ENCODE peak calls at places on chromosomes 13 and 19, in seven cellular contexts. H is naive thymus-derived CD4-positive, alpha-beta T cell; A is neuronal stem cell; J is HCT116; M is CD4-positive, CD25-positive, alpha-beta regulatory T cell; O is gastrocnemius medialis; Q is stomach. N is an unnamed sample.

GRCh38 chr19:42032428-42032827 is 37.6 kb downstream of the GRIK5 start:
- DNase-seq in H (no peak), A (no peak), J (no peak), M (no peak), O (no peak), Q (no peak), N (no peak)

GRCh38 chr13:44420376-44421220 is 47.0 kb downstream of the SERP2 start:
- DNase-seq in H (no peak), A (no peak), J (no peak), M (no peak), O (no peak), Q (no peak), N (no peak)

GRCh38 chr19:34881982-34882381 is 44.7 kb upstream of the ZNF30 start:
- DNase-seq in H (no peak), A (no peak), J (no peak), M (no peak), O (no peak), Q (no peak), N (no peak)

GRCh38 chr19:19554074-19555023 is 16.3 kb downstream of the CILP2 start:
- DNase-seq in H (no peak), A (no peak), J (no peak), M (peak; percentile 60), O (no peak), Q (peak; percentile 65), N (peak; percentile 68)

GRCh38 chr13:29706923-29707322 is 111.4 kb upstream of the SLC7A1 start:
- DNase-seq in H (no peak), A (no peak), J (no peak), M (no peak), O (no peak), Q (no peak), N (no peak)

GRCh38 chr19:8367327-8368001 is 3.5 kb downstream of the ANGPTL4 start:
- DNase-seq in H (no peak), A (peak; percentile 33), J (no peak), M (no peak), O (peak; percentile 81), Q (peak; percentile 96), N (peak; percentile 73)

GRCh38 chr13:51682691-51683090 is 98.4 kb downstream of the WDFY2 start:
- DNase-seq in H (no peak), A (no peak), J (no peak), M (no peak), O (no peak), Q (no peak), N (no peak)

GRCh38 chr19:16626796-16627193 is 1.2 kb downstream of the MED26 start:
- DNase-seq in H (no peak), A (no peak), J (no peak), M (peak; percentile 29), O (no peak), Q (no peak), N (no peak)

GRCh38 chr13:48038763-48039162 is 1.2 kb downstream of the NUDT15 start:
- DNase-seq in H (no peak), A (no peak), J (no peak), M (peak; percentile 12), O (no peak), Q (no peak), N (no peak)

DNA sequence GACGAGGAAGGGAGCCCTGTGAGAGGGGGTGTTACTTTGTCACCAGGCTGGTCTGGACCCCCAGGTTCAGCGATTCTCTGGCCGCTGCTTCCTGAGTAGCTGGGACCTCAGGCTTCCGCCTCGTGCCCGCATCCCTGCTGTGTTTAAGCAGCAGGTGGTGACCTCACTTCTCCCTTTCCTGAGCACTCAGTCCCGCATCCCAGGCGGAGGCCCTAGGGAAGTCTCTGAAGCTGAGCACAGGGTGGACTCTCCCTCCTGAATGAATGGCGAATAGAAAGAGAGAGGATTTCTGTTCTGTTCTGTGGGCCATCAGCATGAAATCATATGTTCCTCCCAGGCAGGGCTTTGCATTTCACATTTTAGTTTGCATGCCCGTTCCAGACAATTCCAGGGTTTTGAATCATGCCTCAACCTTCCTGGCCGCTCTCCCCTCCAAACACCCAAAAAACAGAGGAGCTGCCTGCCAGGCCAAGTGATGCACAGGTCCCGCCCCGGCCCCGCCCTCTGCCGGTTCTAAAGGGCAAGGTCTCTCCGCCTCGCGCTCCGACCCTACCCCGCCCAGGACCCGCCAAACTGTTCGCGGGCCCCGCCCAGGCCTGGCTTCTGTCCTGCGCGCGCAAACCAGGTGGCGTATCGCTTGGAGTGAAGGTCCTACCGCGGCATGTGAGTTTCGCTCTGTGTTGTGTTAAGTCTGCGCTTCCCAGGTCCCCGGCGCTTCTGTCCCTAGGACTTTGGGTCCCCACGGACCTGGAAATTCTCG is 35.1 kb upstream of the ZNF808 start:
- DNase-seq in H (no peak), A (peak; percentile 44), J (no peak), M (peak; percentile 14), O (no peak), Q (no peak), N (no peak)
- H3K4me3 ChIP-seq in H (no peak overlapping the region), A (peak overlapping the region; percentile 32), J (no peak overlapping the region), M (no peak overlapping the region), O (no peak overlapping the region), Q (peak overlapping the region; percentile 13), N (peak overlapping the region; percentile 27)

GRCh38 chr19:48866692-48867091 is 1.7 kb downstream of the PLEKHA4 start:
- DNase-seq in H (no peak), A (no peak), J (no peak), M (no peak), O (no peak), Q (no peak), N (no peak)
- H3K27ac ChIP-seq in H (no peak overlapping the region), A (no peak overlapping the region), J (no peak overlapping the region), M (no peak overlapping the region), O (no peak overlapping the region), Q (peak overlapping the region; percentile 81), N (no peak overlapping the region)

DNA sequence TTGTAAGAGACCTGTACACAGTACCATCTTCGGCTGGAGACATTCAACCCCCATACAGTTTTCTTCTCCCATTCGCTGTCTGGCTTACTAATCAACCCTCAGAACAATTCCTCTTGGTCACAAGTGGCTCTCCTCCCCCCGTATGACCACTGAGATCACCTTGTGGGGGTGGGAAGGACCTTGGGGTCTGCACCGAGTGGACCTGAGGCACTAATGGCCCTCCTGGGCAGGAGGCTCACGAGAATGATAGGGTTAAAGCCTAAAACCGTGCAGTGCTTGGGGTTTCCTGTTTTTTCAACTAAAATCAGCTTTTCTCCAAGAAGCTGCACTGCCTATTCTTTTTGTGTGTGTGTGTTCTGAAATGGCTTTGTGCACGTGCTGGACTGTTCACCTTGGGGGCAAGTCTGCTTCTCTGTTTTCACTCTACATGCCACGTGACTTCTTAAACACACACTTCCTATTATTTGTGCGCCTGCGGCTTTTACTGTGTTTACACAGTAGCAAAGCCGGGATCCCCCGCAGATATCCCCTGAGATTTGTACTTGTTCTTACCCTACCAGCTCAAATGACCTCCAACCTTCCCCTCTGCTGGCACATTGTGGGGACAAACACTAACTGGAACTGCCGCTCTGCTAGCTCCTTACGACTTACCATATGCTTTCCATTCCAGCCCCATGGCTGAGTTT is 12.3 kb downstream of the RBM26 start:
- DNase-seq in H (peak; percentile 61), A (no peak), J (no peak), M (peak; percentile 81), O (no peak), Q (peak; percentile 80), N (no peak)
- H3K9me3 ChIP-seq in H (no peaks in the 10 kb centered on the region), A (peaks cover 8% of the 10 kb centered on the region), J (peaks cover 7% of the 10 kb centered on the region), M (peaks cover 5% of the 10 kb centered on the region), O (no peaks in the 10 kb centered on the region), Q (no peaks in the 10 kb centered on the region), N (no peaks in the 10 kb centered on the region)

GRCh38 chr19:6061420-6062130 is 48.7 kb downstream of the RFX2 start:
- DNase-seq in H (no peak), A (no peak), J (no peak), M (no peak), O (no peak), Q (no peak), N (peak; percentile 90)

GRCh38 chr19:6060600-6061391 is 49.5 kb downstream of the RFX2 start:
- DNase-seq in H (peak; percentile 21), A (no peak), J (no peak), M (peak; percentile 78), O (no peak), Q (no peak), N (peak; percentile 71)

GRCh38 chr19:6063576-6063961 is 46.7 kb downstream of the RFX2 start:
- DNase-seq in H (no peak), A (no peak), J (no peak), M (no peak), O (no peak), Q (no peak), N (peak; percentile 63)

GRCh38 chr19:6062961-6063575 is 47.2 kb downstream of the RFX2 start:
- DNase-seq in H (no peak), A (no peak), J (no peak), M (no peak), O (no peak), Q (no peak), N (no peak)

DNA sequence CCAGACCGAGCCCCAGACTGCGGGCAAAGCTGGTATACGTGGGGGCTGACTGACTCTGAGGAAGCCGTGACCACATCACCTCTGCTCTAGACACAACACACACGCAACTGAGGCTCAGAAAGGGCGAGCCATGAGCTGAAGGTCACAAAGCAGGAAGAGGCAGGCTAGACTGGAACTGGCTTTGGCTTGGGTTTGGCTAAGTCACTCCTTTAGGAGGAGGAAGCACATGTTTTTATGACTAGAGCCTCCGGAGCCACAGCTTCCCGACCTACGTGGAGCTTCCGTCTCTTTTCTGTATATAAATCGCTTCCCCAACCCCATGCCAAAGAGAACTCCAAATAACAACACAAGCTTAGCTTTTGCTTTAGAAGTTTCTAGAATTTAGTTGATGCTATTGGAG is 48.0 kb downstream of the RFX2 start:
- DNase-seq in H (no peak), A (no peak), J (no peak), M (peak; percentile 67), O (no peak), Q (peak; percentile 28), N (peak; percentile 79)
- H3K4me3 ChIP-seq in H (no peak overlapping the region), A (no peak overlapping the region), J (no peak overlapping the region), M (no peak overlapping the region), O (no peak overlapping the region), Q (no peak overlapping the region), N (no peak overlapping the region)

DNA sequence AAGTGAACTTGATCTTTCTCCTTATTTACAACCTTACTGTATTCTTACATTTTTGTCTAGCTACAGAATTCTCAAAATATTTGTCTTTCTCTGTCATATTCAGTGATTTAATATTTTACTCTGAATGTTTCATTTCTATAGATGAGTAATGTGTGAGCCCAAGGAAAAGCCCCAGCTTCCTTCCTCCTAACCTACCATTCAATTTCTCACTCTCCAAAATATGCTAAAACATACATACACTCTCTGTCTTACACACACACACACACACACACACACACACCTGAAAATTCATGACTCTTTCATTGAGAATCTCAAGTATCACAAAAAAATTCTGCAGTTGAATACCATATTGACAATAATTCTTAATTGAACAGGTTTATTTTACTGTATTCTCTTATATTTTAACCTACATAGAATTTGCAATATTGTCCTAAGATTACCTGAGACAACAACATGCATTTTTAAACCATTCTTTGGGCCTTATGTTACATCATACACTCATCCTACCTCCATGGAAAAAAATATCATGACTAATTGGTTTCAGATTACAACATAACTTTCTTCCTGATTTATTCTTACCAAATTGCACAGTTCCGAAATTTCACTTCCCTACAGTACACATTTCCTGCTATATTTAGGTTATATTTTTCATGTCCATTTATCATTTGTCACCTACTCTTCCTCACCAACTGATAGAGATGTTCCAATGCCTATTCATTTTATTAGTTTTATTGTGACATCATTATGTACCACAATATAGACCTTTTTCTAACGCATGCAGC is 1965.6 kb upstream of the PCDH20 start:
- DNase-seq in H (no peak), A (no peak), J (no peak), M (no peak), O (no peak), Q (no peak), N (no peak)
- H3K27ac ChIP-seq in H (no peak overlapping the region), A (no peak overlapping the region), J (no peak overlapping the region), M (no peak overlapping the region), O (no peak overlapping the region), Q (no peak overlapping the region), N (no peak overlapping the region)

GRCh38 chr19:18008814-18009213 is 844 bp downstream of the ARRDC2 start:
- DNase-seq in H (no peak), A (no peak), J (no peak), M (no peak), O (no peak), Q (no peak), N (peak; percentile 65)
- H3K9me3 ChIP-seq in H (no peaks in the 10 kb centered on the region), A (no peaks in the 10 kb centered on the region), J (no peaks in the 10 kb centered on the region), M (no peaks in the 10 kb centered on the region), O (no peaks in the 10 kb centered on the region), Q (no peaks in the 10 kb centered on the region), N (no peaks in the 10 kb centered on the region)

N was measured in tibial artery.